ENCODE peak calls at places on chromosomes 1 and 21, in seven cellular contexts. One of them, this sample, is unnamed. For H3K4me1 and H3K36me3, the result is how much of the 10 kb centered on the place peaks cover.

GRCh38 chr1:241221319-241221718 is 135.7 kb downstream of the RGS7 start:
- DNase-seq in CD8-positive, alpha-beta memory T cell: no peak
- DNase-seq in testis: no peak
- DNase-seq in psoas muscle: no peak
- DNase-seq in esophagus squamous epithelium: no peak
- DNase-seq in left ventricle myocardium inferior: no peak
- DNase-seq in lower lobe of right lung: no peak
- DNase-seq in this sample: no peak

GRCh38 chr1:200343874-200344273 is 66.0 kb downstream of the ZNF281 start:
- DNase-seq in CD8-positive, alpha-beta memory T cell: no peak
- DNase-seq in testis: no peak
- DNase-seq in psoas muscle: no peak
- DNase-seq in esophagus squamous epithelium: no peak
- DNase-seq in left ventricle myocardium inferior: no peak
- DNase-seq in lower lobe of right lung: no peak
- DNase-seq in this sample: no peak

GRCh38 chr21:33042812-33043211 is 17.1 kb downstream of the OLIG2 start:
- DNase-seq in CD8-positive, alpha-beta memory T cell: no peak
- DNase-seq in testis: no peak
- DNase-seq in psoas muscle: no peak
- DNase-seq in esophagus squamous epithelium: no peak
- DNase-seq in left ventricle myocardium inferior: no peak
- DNase-seq in lower lobe of right lung: no peak
- DNase-seq in this sample: peak

GRCh38 chr1:202807367-202807925 is 775 bp downstream of the KDM5B start:
- DNase-seq in CD8-positive, alpha-beta memory T cell: peak
- DNase-seq in testis: peak
- DNase-seq in psoas muscle: peak
- DNase-seq in esophagus squamous epithelium: no peak
- DNase-seq in left ventricle myocardium inferior: peak
- DNase-seq in lower lobe of right lung: peak
- DNase-seq in this sample: peak

GRCh38 chr1:67741121-67741520 is 56.1 kb downstream of the GADD45A start:
- DNase-seq in CD8-positive, alpha-beta memory T cell: no peak
- DNase-seq in testis: no peak
- DNase-seq in psoas muscle: no peak
- DNase-seq in esophagus squamous epithelium: no peak
- DNase-seq in left ventricle myocardium inferior: no peak
- DNase-seq in lower lobe of right lung: no peak
- DNase-seq in this sample: no peak

GRCh38 chr1:22910986-22911651 is 61.5 kb downstream of the LACTBL1 start:
- DNase-seq in CD8-positive, alpha-beta memory T cell: no peak
- DNase-seq in testis: no peak
- DNase-seq in psoas muscle: no peak
- DNase-seq in esophagus squamous epithelium: no peak
- DNase-seq in left ventricle myocardium inferior: no peak
- DNase-seq in lower lobe of right lung: no peak
- DNase-seq in this sample: no peak

GRCh38 chr1:112079446-112079845 is 90.0 kb upstream of the KCND3 start:
- DNase-seq in CD8-positive, alpha-beta memory T cell: no peak
- DNase-seq in testis: no peak
- DNase-seq in psoas muscle: no peak
- DNase-seq in esophagus squamous epithelium: no peak
- DNase-seq in left ventricle myocardium inferior: no peak
- DNase-seq in lower lobe of right lung: no peak
- DNase-seq in this sample: no peak

GRCh38 chr1:22976461-22977243 is 4.0 kb upstream of the LACTBL1 start:
- DNase-seq in CD8-positive, alpha-beta memory T cell: peak
- DNase-seq in testis: peak
- DNase-seq in psoas muscle: no peak
- DNase-seq in esophagus squamous epithelium: peak
- DNase-seq in left ventricle myocardium inferior: peak
- DNase-seq in lower lobe of right lung: peak
- DNase-seq in this sample: peak

GRCh38 chr1:193727850-193728249 is 541.4 kb upstream of the B3GALT2 start:
- DNase-seq in CD8-positive, alpha-beta memory T cell: no peak
- DNase-seq in testis: no peak
- DNase-seq in psoas muscle: no peak
- DNase-seq in esophagus squamous epithelium: no peak
- DNase-seq in left ventricle myocardium inferior: no peak
- DNase-seq in lower lobe of right lung: no peak
- DNase-seq in this sample: no peak

GRCh38 chr1:222709700-222710153 is 2.6 kb downstream of the AIDA start:
- DNase-seq in CD8-positive, alpha-beta memory T cell: no peak
- DNase-seq in testis: no peak
- DNase-seq in psoas muscle: no peak
- DNase-seq in esophagus squamous epithelium: no peak
- DNase-seq in left ventricle myocardium inferior: no peak
- DNase-seq in lower lobe of right lung: no peak
- DNase-seq in this sample: peak

GRCh38 chr1:44805311-44806024 is 1.7 kb downstream of the DYNLT4 start:
- DNase-seq in CD8-positive, alpha-beta memory T cell: no peak
- DNase-seq in testis: no peak
- DNase-seq in psoas muscle: peak
- DNase-seq in esophagus squamous epithelium: no peak
- DNase-seq in left ventricle myocardium inferior: peak
- DNase-seq in lower lobe of right lung: peak
- DNase-seq in this sample: no peak

GRCh38 chr1:214317300-214317699 is 36.3 kb downstream of the SMYD2 start:
- DNase-seq in CD8-positive, alpha-beta memory T cell: no peak
- DNase-seq in testis: no peak
- DNase-seq in psoas muscle: no peak
- DNase-seq in esophagus squamous epithelium: no peak
- DNase-seq in left ventricle myocardium inferior: no peak
- DNase-seq in lower lobe of right lung: no peak
- DNase-seq in this sample: no peak

GRCh38 chr1:2863149-2863963 is 61.9 kb upstream of the TTC34 start:
- DNase-seq in CD8-positive, alpha-beta memory T cell: no peak
- DNase-seq in testis: no peak
- DNase-seq in psoas muscle: peak
- DNase-seq in esophagus squamous epithelium: no peak
- DNase-seq in left ventricle myocardium inferior: no peak
- DNase-seq in lower lobe of right lung: peak
- DNase-seq in this sample: no peak

GRCh38 chr1:34057347-34057746 is 107.7 kb downstream of the CSMD2 start:
- DNase-seq in CD8-positive, alpha-beta memory T cell: no peak
- DNase-seq in testis: no peak
- DNase-seq in psoas muscle: no peak
- DNase-seq in esophagus squamous epithelium: no peak
- DNase-seq in left ventricle myocardium inferior: no peak
- DNase-seq in lower lobe of right lung: no peak
- DNase-seq in this sample: peak

GRCh38 chr1:78839704-78840277 is 166.7 kb downstream of the ADGRL4 start:
- DNase-seq in CD8-positive, alpha-beta memory T cell: no peak
- DNase-seq in testis: peak
- DNase-seq in psoas muscle: no peak
- DNase-seq in esophagus squamous epithelium: no peak
- DNase-seq in left ventricle myocardium inferior: no peak
- DNase-seq in lower lobe of right lung: no peak
- DNase-seq in this sample: peak

GRCh38 chr1:54271341-54271740 is 71.4 kb downstream of the MRPL37 start:
- DNase-seq in CD8-positive, alpha-beta memory T cell: no peak
- DNase-seq in testis: no peak
- DNase-seq in psoas muscle: no peak
- DNase-seq in esophagus squamous epithelium: no peak
- DNase-seq in left ventricle myocardium inferior: no peak
- DNase-seq in lower lobe of right lung: no peak
- DNase-seq in this sample: no peak

GRCh38 chr1:24984300-24984699 is 54.2 kb upstream of the RUNX3 start:
- DNase-seq in CD8-positive, alpha-beta memory T cell: no peak
- DNase-seq in testis: no peak
- DNase-seq in psoas muscle: no peak
- DNase-seq in esophagus squamous epithelium: no peak
- DNase-seq in left ventricle myocardium inferior: no peak
- DNase-seq in lower lobe of right lung: no peak
- DNase-seq in this sample: no peak

GRCh38 chr1:99738858-99739465 is 27.5 kb downstream of the FRRS1 start:
- DNase-seq in CD8-positive, alpha-beta memory T cell: no peak
- DNase-seq in testis: no peak
- DNase-seq in psoas muscle: no peak
- DNase-seq in esophagus squamous epithelium: no peak
- DNase-seq in left ventricle myocardium inferior: no peak
- DNase-seq in lower lobe of right lung: no peak
- DNase-seq in this sample: no peak

GRCh38 chr1:215637041-215637573 is 70.0 kb downstream of the KCTD3 start:
- DNase-seq in CD8-positive, alpha-beta memory T cell: no peak
- DNase-seq in testis: peak
- DNase-seq in psoas muscle: peak
- DNase-seq in esophagus squamous epithelium: no peak
- DNase-seq in left ventricle myocardium inferior: no peak
- DNase-seq in lower lobe of right lung: no peak
- DNase-seq in this sample: no peak

GRCh38 chr21:34166468-34166867 is 93.1 kb downstream of the MRPS6 start:
- DNase-seq in CD8-positive, alpha-beta memory T cell: no peak
- DNase-seq in testis: no peak
- DNase-seq in psoas muscle: no peak
- DNase-seq in esophagus squamous epithelium: no peak
- DNase-seq in left ventricle myocardium inferior: no peak
- DNase-seq in lower lobe of right lung: no peak
- DNase-seq in this sample: no peak

GRCh38 chr21:29953072-29953471 is 13.3 kb upstream of the GRIK1 start:
- DNase-seq in CD8-positive, alpha-beta memory T cell: no peak
- DNase-seq in testis: no peak
- DNase-seq in psoas muscle: no peak
- DNase-seq in esophagus squamous epithelium: no peak
- DNase-seq in left ventricle myocardium inferior: no peak
- DNase-seq in lower lobe of right lung: no peak
- DNase-seq in this sample: no peak

DNA sequence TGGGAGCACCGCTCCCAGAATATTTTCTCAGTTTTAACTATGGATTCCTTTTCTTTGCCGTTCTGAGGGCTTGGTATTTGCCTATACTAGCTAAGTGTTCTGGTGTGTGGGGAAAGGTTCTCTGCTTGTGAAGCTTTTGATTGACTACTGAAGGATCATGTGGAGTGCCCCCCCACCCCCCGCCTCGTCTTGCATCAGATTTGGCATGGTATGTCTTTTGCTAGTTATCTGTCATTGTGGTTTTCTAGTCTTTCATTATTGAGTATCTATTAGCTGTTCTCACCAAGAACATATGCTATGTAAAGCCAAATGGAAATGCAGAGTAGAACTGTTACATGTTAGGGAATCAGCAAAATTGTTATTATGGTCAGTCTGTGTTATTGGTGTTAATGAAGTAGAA is 58.3 kb downstream of the MACF1 start:
- DNase-seq in CD8-positive, alpha-beta memory T cell: no peak
- DNase-seq in testis: no peak
- DNase-seq in psoas muscle: no peak
- DNase-seq in esophagus squamous epithelium: no peak
- DNase-seq in left ventricle myocardium inferior: no peak
- DNase-seq in lower lobe of right lung: no peak
- DNase-seq in this sample: no peak
- H3K4me1 ChIP-seq in CD8-positive, alpha-beta memory T cell: under half
- H3K4me1 ChIP-seq in testis: under half
- H3K4me1 ChIP-seq in psoas muscle: under half
- H3K4me1 ChIP-seq in esophagus squamous epithelium: under half
- H3K4me1 ChIP-seq in left ventricle myocardium inferior: under half
- H3K4me1 ChIP-seq in lower lobe of right lung: under half
- H3K4me1 ChIP-seq in this sample: under half

DNA sequence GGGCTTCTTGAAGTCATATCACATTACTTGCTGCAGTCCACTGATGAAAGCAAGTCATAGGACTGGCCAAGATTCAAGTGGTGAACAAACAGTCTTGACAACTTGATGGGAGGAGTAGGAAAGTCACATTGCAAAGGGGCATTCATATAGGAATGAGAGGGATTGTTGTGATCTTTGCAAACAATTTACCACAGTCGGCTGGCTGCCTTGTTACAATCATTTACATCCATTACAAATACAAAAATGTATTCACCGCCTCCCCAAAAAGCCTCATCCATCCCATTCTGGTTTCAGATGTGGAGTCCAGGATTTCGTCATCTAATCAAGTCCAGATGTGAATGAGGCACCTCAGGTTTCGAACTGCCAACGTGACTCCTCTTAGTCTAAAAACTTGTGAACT is 26.8 kb downstream of the GORAB start:
- DNase-seq in CD8-positive, alpha-beta memory T cell: no peak
- DNase-seq in testis: no peak
- DNase-seq in psoas muscle: no peak
- DNase-seq in esophagus squamous epithelium: no peak
- DNase-seq in left ventricle myocardium inferior: no peak
- DNase-seq in lower lobe of right lung: no peak
- DNase-seq in this sample: no peak
- H3K36me3 ChIP-seq in CD8-positive, alpha-beta memory T cell: under half
- H3K36me3 ChIP-seq in testis: under half
- H3K36me3 ChIP-seq in psoas muscle: under half
- H3K36me3 ChIP-seq in esophagus squamous epithelium: under half
- H3K36me3 ChIP-seq in left ventricle myocardium inferior: under half
- H3K36me3 ChIP-seq in lower lobe of right lung: under half
- H3K36me3 ChIP-seq in this sample: under half

DNA sequence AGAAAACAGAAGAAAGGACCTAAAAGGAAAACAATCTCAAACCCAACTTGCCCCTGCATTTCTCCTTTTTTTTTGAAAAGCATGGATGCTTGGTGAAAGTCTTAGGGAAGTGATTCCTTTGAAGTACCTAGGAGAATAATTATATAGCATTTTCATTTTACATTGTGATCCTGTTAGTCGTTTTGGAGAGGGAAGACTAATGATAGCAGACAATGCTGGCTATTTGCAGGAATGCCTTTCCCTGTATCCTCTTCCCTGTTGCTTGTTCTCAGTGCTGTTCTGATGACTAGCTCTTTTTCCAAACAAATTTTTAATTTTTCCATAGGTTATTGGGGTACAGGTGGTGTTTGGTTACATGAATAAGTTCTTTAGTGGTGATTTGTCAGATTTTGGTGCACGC is 53.9 kb downstream of the LAMC1 start:
- DNase-seq in CD8-positive, alpha-beta memory T cell: no peak
- DNase-seq in testis: no peak
- DNase-seq in psoas muscle: no peak
- DNase-seq in esophagus squamous epithelium: no peak
- DNase-seq in left ventricle myocardium inferior: no peak
- DNase-seq in lower lobe of right lung: no peak
- DNase-seq in this sample: no peak
- H3K4me1 ChIP-seq in CD8-positive, alpha-beta memory T cell: under half
- H3K4me1 ChIP-seq in testis: under half
- H3K4me1 ChIP-seq in psoas muscle: half or more
- H3K4me1 ChIP-seq in esophagus squamous epithelium: half or more
- H3K4me1 ChIP-seq in left ventricle myocardium inferior: half or more
- H3K4me1 ChIP-seq in lower lobe of right lung: half or more
- H3K4me1 ChIP-seq in this sample: under half

DNA sequence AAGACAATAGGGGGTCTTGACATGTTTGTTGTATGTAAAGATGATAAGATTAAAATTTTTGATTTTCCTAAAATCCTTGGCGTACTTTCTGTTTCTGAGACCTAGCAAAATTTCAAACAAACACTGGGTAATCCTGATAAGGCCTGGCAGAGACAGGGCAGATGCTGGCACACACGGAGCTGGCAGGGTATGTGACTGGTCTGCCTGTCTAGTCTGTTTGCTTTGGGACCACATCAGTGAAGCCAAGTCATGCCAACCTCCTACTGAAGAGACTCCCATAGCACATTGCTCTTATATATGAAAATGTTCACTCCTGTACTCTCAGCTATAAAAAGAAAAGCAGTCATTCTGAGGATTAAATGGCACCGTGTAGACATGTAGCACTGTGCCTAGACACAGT is 14.1 kb downstream of the TOR3A start:
- DNase-seq in CD8-positive, alpha-beta memory T cell: no peak
- DNase-seq in testis: no peak
- DNase-seq in psoas muscle: no peak
- DNase-seq in esophagus squamous epithelium: no peak
- DNase-seq in left ventricle myocardium inferior: no peak
- DNase-seq in lower lobe of right lung: no peak
- DNase-seq in this sample: no peak
- H3K36me3 ChIP-seq in CD8-positive, alpha-beta memory T cell: under half
- H3K36me3 ChIP-seq in testis: under half
- H3K36me3 ChIP-seq in psoas muscle: under half
- H3K36me3 ChIP-seq in esophagus squamous epithelium: half or more
- H3K36me3 ChIP-seq in left ventricle myocardium inferior: under half
- H3K36me3 ChIP-seq in lower lobe of right lung: half or more
- H3K36me3 ChIP-seq in this sample: under half

GRCh38 chr1:159880435-159880834 is 18.0 kb upstream of the VSIG8 start:
- DNase-seq in CD8-positive, alpha-beta memory T cell: no peak
- DNase-seq in testis: no peak
- DNase-seq in psoas muscle: no peak
- DNase-seq in esophagus squamous epithelium: no peak
- DNase-seq in left ventricle myocardium inferior: no peak
- DNase-seq in lower lobe of right lung: no peak
- DNase-seq in this sample: peak
- H3K4me1 ChIP-seq in CD8-positive, alpha-beta memory T cell: under half
- H3K4me1 ChIP-seq in testis: under half
- H3K4me1 ChIP-seq in psoas muscle: under half
- H3K4me1 ChIP-seq in esophagus squamous epithelium: under half
- H3K4me1 ChIP-seq in left ventricle myocardium inferior: under half
- H3K4me1 ChIP-seq in lower lobe of right lung: under half
- H3K4me1 ChIP-seq in this sample: under half